ENCODE peak calls at places on chromosomes 6 and 20, in six cellular contexts. O is HL-60, T is GM12878, Q is H1, E is K562, M is HepG2. D is an unnamed sample.

GRCh38 chr6:39791311-39791710 is 865 bp upstream of the DAAM2 start:
- DNase-seq in T (no peak), E (no peak), O (no peak), Q (no peak), M (peak), D (peak)

GRCh38 chr6:17584241-17584803 is 15.8 kb upstream of the FAM8A1 start:
- DNase-seq in E (peak), M (peak), Q (no peak), O (no peak), T (no peak), D (peak)

GRCh38 chr20:47412073-47412472 is 55.6 kb upstream of the ZMYND8 start:
- DNase-seq in E (no peak), Q (no peak), M (no peak), T (peak), O (no peak), D (no peak)

GRCh38 chr6:24743265-24743943 is 24.4 kb upstream of the C6orf62 start:
- DNase-seq in E (peak), M (no peak), T (peak), Q (no peak), O (peak), D (no peak)

GRCh38 chr6:157405986-157406385 is 25.0 kb downstream of the ZDHHC14 start:
- DNase-seq in Q (no peak), M (no peak), T (no peak), O (no peak), E (no peak), D (no peak)

GRCh38 chr6:11938285-11938890 is 73.7 kb upstream of the HIVEP1 start:
- DNase-seq in M (no peak), O (no peak), Q (no peak), T (no peak), E (peak), D (no peak)

GRCh38 chr6:87589693-87590416 is at the start of the genes ORC3 and RARS2:
- DNase-seq in O (peak), T (peak), M (peak), E (peak), Q (peak), D (peak)

GRCh38 chr6:3990692-3991491 is 88.0 kb downstream of the FAM217A start:
- DNase-seq in Q (peak), O (peak), M (peak), T (no peak), E (peak), D (peak)

GRCh38 chr6:66896415-66896814 is 1189.4 kb upstream of the EYS start:
- DNase-seq in M (peak), O (no peak), T (no peak), E (no peak), Q (no peak), D (no peak)

GRCh38 chr20:46213946-46214830 is 94.1 kb downstream of the CDH22 start:
- DNase-seq in M (no peak), E (no peak), O (no peak), Q (no peak), T (no peak), D (no peak)

GRCh38 chr20:31864521-31865400 is 5.6 kb downstream of the DUSP15 start:
- DNase-seq in M (no peak), T (no peak), E (no peak), Q (no peak), O (no peak), D (no peak)

GRCh38 chr20:41632896-41633295 is 14.7 kb upstream of the CHD6 start:
- DNase-seq in T (no peak), M (no peak), Q (no peak), E (no peak), O (peak), D (no peak)

GRCh38 chr6:170178561-170179477 is 112.1 kb downstream of the DLL1 start:
- DNase-seq in E (no peak), M (no peak), T (no peak), Q (peak), O (no peak), D (peak)

GRCh38 chr20:34701405-34702085 is 2.6 kb upstream of the TP53INP2 start:
- DNase-seq in M (peak), O (no peak), T (no peak), E (no peak), Q (no peak), D (no peak)

GRCh38 chr20:57867181-57867803 is 157.5 kb upstream of the PMEPA1 start:
- DNase-seq in O (no peak), Q (peak), T (no peak), E (no peak), M (no peak), D (no peak)

GRCh38 chr20:23655551-23656211 is 17.9 kb upstream of the CST3 start:
- DNase-seq in Q (peak), O (peak), M (no peak), T (no peak), E (no peak), D (no peak)

GRCh38 chr6:15893556-15894253 is 230.9 kb upstream of the DTNBP1 start:
- DNase-seq in Q (no peak), O (peak), M (peak), T (no peak), E (peak), D (no peak)

GRCh38 chr6:127516676-127517273 is 2.4 kb downstream of the MTCL3 start:
- DNase-seq in T (no peak), Q (peak), O (peak), M (peak), E (peak), D (peak)

GRCh38 chr20:63775096-63775978 is 35.8 kb downstream of the SLC2A4RG start:
- DNase-seq in M (no peak), Q (peak), T (no peak), O (no peak), E (peak), D (peak)

GRCh38 chr6:166572370-166573261 is 13.9 kb downstream of the RAMACL start:
- DNase-seq in Q (peak), O (no peak), T (no peak), E (no peak), M (no peak), D (peak)

GRCh38 chr6:13534536-13534935 is 39.9 kb upstream of the SIRT5 start:
- DNase-seq in E (no peak), M (no peak), O (no peak), T (no peak), Q (no peak), D (no peak)

GRCh38 chr6:152267967-152268845 is 369.0 kb downstream of the SYNE1 start:
- DNase-seq in M (peak), Q (no peak), E (peak), T (no peak), O (no peak), D (peak)

GRCh38 chr6:56849876-56850275 is 105.0 kb upstream of the BEND6 start:
- DNase-seq in Q (no peak), M (no peak), O (no peak), T (no peak), E (no peak), D (no peak)

GRCh38 chr6:118495639-118496296 is 52.3 kb upstream of the PLN start:
- DNase-seq in M (peak), Q (no peak), T (no peak), O (no peak), E (no peak), D (no peak)

GRCh38 chr6:579339-579738 is 77.6 kb downstream of the HUS1B start:
- DNase-seq in Q (no peak), O (no peak), E (peak), T (no peak), M (peak), D (peak)

GRCh38 chr20:63132131-63132714 is 83.7 kb downstream of the YTHDF1 start:
- DNase-seq in E (no peak), M (no peak), O (no peak), T (no peak), Q (no peak), D (no peak)

GRCh38 chr6:165636415-165637048 is 26.5 kb downstream of the PDE10A start:
- DNase-seq in Q (no peak), T (no peak), E (no peak), M (no peak), O (no peak), D (no peak)

GRCh38 chr6:17042422-17043147 is 59.3 kb upstream of the STMND1 start:
- DNase-seq in T (no peak), Q (peak), O (no peak), M (peak), E (no peak), D (peak)

GRCh38 chr6:14211596-14211961 is 94.0 kb downstream of the CD83 start:
- DNase-seq in Q (no peak), E (peak), O (peak), M (peak), T (no peak), D (peak)

GRCh38 chr6:131958095-131958494 is 6.9 kb upstream of the CCN2 start:
- DNase-seq in E (no peak), T (no peak), M (no peak), Q (no peak), O (no peak), D (no peak)

GRCh38 chr6:144581807-144582537 is 296.8 kb downstream of the UTRN start:
- DNase-seq in M (peak), T (no peak), E (peak), O (no peak), Q (no peak), D (peak)

GRCh38 chr6:152642578-152643375 is 5.6 kb upstream of the SYNE1 start:
- DNase-seq in O (peak), T (no peak), Q (peak), E (no peak), M (peak), D (peak)

GRCh38 chr6:148565321-148565926 is 181.4 kb upstream of the UST start:
- DNase-seq in T (no peak), Q (no peak), O (no peak), E (no peak), M (no peak), D (no peak)

GRCh38 chr6:148570456-148570855 is 176.4 kb upstream of the UST start:
- DNase-seq in T (no peak), E (no peak), O (no peak), M (no peak), Q (no peak), D (no peak)

GRCh38 chr6:148564494-148564893 is 182.3 kb upstream of the UST start:
- DNase-seq in T (no peak), M (no peak), E (no peak), O (no peak), Q (no peak), D (no peak)

GRCh38 chr6:148565931-148566663 is 180.7 kb upstream of the UST start:
- DNase-seq in E (no peak), M (no peak), O (no peak), T (no peak), Q (no peak), D (no peak)

GRCh38 chr6:148566664-148567350 is 180.0 kb upstream of the UST start:
- DNase-seq in E (no peak), Q (no peak), T (no peak), M (no peak), O (no peak), D (no peak)
- TF ChIP-seq GABPA in E (no peak), Q (no peak), T (no peak), M (no peak), O (no peak), D (no peak)

GRCh38 chr20:35893942-35894341 is 60.4 kb downstream of the SCAND1 start:
- DNase-seq in Q (no peak), T (peak), O (no peak), E (no peak), M (no peak), D (no peak)
- TF ChIP-seq GABPA in Q (no peak), T (no peak), O (no peak), E (no peak), M (no peak), D (no peak)

GRCh38 chr6:150813993-150814359 is 51.5 kb upstream of the MTHFD1L start:
- DNase-seq in E (no peak), Q (no peak), M (peak), T (peak), O (no peak), D (no peak)

DNA sequence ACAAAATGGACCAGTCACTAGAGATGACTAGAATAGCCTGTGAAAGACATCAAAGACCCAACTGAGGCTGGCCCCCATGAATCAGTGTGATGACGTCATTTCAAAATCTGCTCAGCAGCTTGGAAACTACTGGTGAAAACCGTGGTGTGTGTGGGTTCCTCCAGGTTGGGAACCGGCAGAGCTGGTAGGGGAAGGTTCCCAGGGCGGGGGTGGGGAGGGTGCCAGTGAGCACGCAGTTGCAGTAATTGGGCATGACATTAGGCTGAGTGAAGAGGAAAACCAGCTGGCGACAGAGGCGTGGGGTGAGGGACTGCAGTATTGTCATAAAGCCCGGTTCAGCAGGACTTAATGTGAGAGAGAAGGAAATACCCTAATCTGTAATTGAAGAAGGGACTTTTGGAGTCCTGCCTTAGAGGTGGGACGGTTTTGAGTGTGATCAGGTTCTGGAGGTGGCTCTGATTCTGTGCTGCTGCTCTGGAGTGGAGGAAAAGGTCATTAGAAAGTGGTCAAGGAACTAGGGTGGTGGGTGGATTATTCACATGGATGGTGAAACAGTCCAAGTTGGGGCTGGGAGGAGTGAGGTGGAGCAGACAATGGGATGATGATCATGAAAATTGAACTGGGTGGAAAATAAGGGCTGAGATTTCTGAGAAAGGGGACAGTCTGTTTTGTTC is 52.0 kb upstream of the MTHFD1L start:
- DNase-seq in M (no peak), O (no peak), E (no peak), Q (no peak), T (peak), D (no peak)
- TF ChIP-seq GABPA in M (no peak), O (no peak), E (no peak), Q (no peak), T (no peak), D (no peak)

DNA sequence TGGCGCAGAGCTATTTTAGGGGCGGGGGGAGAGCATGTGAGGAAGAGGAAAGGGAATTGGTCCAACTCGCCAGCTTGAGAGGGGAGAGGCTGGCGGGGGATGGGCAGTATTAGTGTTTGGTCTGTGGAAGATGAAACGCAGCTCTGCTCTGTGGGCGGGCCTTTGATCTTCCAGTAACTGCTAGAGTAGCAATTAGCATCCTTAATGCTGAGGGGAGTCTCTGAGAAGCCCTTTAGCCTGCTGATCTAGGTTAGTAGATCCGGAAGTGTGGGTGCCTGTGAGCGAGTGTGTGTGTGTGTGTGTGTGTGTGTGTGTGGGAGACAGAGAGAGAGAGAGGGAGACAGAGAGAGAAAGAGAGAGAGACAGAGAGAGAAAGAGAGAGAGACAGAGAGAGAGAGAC is 117.2 kb upstream of the BACH2 start:
- DNase-seq in M (no peak), Q (peak), T (no peak), O (no peak), E (peak), D (peak)
- TF ChIP-seq GABPA in M (no peak), Q (no peak), T (no peak), O (no peak), E (no peak), D (no peak)

DNA sequence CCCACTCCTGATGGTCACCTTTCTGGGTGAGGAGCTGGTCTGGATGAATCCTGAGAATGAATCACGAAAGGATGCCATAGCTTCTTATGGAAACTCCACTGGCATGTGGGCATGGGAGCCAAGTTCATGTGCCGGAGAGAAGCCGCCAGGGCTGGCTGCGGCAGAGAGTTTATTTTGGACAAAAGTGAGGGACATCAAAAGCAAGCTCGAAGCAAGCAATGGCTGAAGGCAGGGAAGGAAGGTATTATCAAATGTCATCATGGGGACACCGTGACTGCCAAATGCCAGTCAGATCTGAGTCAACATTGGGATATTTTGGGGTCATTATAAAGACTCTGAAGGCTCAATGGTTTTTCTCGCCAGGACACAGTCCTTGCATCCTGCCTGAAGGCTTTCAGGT is 249.1 kb downstream of the QKI start:
- DNase-seq in E (no peak), M (no peak), O (no peak), Q (no peak), T (no peak), D (no peak)
- TF ChIP-seq GABPA in E (no peak), M (no peak), O (no peak), Q (no peak), T (no peak), D (no peak)

GRCh38 chr6:79989641-79990040 is 14.8 kb upstream of the TTK start:
- DNase-seq in M (no peak), O (no peak), Q (no peak), T (no peak), E (no peak), D (no peak)

GRCh38 chr6:79981647-79982046 is 22.8 kb upstream of the TTK start:
- DNase-seq in O (no peak), E (no peak), M (no peak), T (no peak), Q (no peak), D (no peak)

GRCh38 chr6:79985128-79985527 is 19.3 kb upstream of the TTK start:
- DNase-seq in T (no peak), Q (no peak), M (no peak), E (no peak), O (no peak), D (no peak)

GRCh38 chr6:79984261-79984660 is 20.2 kb upstream of the TTK start:
- DNase-seq in Q (no peak), O (no peak), M (peak), T (no peak), E (no peak), D (no peak)
- TF ChIP-seq GABPA in Q (no peak), O (no peak), M (no peak), T (no peak), E (no peak), D (no peak)

GRCh38 chr20:20017852-20018245 is 687 bp downstream of the NAA20 start:
- DNase-seq in M (peak), E (peak), Q (no peak), O (peak), T (no peak), D (no peak)
- TF ChIP-seq GABPA in M (no peak), E (no peak), Q (no peak), O (no peak), T (no peak), D (no peak)

GRCh38 chr6:36945301-36945700 is 9.2 kb upstream of the PI16 start:
- DNase-seq in M (no peak), T (no peak), E (no peak), O (no peak), Q (no peak), D (no peak)

GRCh38 chr6:36944650-36945049 is 9.9 kb upstream of the PI16 start:
- DNase-seq in E (no peak), Q (no peak), M (no peak), T (no peak), O (no peak), D (no peak)

GRCh38 chr6:36949636-36950035 is 4.9 kb upstream of the PI16 start:
- DNase-seq in E (no peak), T (no peak), O (no peak), Q (no peak), M (no peak), D (no peak)

GRCh38 chr6:36947570-36948351 is 6.8 kb upstream of the PI16 start:
- DNase-seq in O (no peak), M (no peak), T (no peak), Q (no peak), E (peak), D (no peak)

GRCh38 chr6:36946526-36946925 is 8.0 kb upstream of the PI16 start:
- DNase-seq in T (no peak), E (peak), M (no peak), O (no peak), Q (no peak), D (no peak)
- TF ChIP-seq GABPA in T (no peak), E (no peak), M (no peak), O (no peak), Q (no peak), D (no peak)

D was measured in SK-N-SH.